ENCODE peak calls at places on chromosomes 4 and X, in ten cellular contexts. R is neural crest cell, V is endothelial cell, K is nephron progenitor cell, U is GM12864, X is ovary, A is heart right ventricle, P is cardiac muscle cell, C is fibroblast of the aortic adventitia, T is GM13976. Y is an unnamed sample.

GRCh38 chr4:184752496-184753275 is 18.8 kb upstream of the CENPU start:
- DNase-seq in R (no peak), V (no peak), K (no peak), U (no peak), X (no peak), A (no peak), P (no peak), C (no peak), T (no peak), Y (no peak)

GRCh38 chrX:140710710-140711109 is 1.2 kb downstream of the LINC00632 start:
- DNase-seq in R (peak), V (no peak), K (peak), U (no peak), X (no peak), A (no peak), P (no peak), C (no peak), T (no peak), Y (no peak)

GRCh38 chr4:175385797-175386196 is 426.3 kb downstream of the GPM6A start:
- DNase-seq in R (no peak), V (no peak), K (no peak), U (no peak), X (no peak), A (no peak), P (no peak), C (peak), T (no peak), Y (no peak)

GRCh38 chr4:105548483-105548882 is 3.9 kb upstream of the ARHGEF38 start:
- DNase-seq in R (no peak), V (no peak), K (no peak), U (no peak), X (no peak), A (no peak), P (no peak), C (no peak), T (no peak), Y (no peak)

GRCh38 chr4:135277116-135277979 is 1075.8 kb upstream of the PABPC4L start:
- DNase-seq in R (no peak), V (no peak), K (no peak), U (no peak), X (no peak), A (no peak), P (no peak), C (peak), T (no peak), Y (no peak)

GRCh38 chr4:2226261-2226660 is 15.7 kb downstream of the HAUS3 start:
- DNase-seq in R (no peak), V (no peak), K (no peak), U (no peak), X (no peak), A (no peak), P (no peak), C (no peak), T (no peak), Y (no peak)

GRCh38 chrX:13369541-13370140 is 49.8 kb upstream of the ATXN3L start:
- DNase-seq in R (no peak), V (no peak), K (no peak), U (no peak), X (no peak), A (no peak), P (no peak), C (no peak), T (no peak), Y (no peak)

GRCh38 chr4:124631760-124632159 is 80.8 kb downstream of the ANKRD50 start:
- DNase-seq in R (no peak), V (no peak), K (no peak), U (peak), X (no peak), A (peak), P (no peak), C (peak), T (no peak), Y (peak)

GRCh38 chr4:56656346-56656643 is 24.8 kb downstream of the HOPX start:
- DNase-seq in R (peak), V (peak), K (peak), U (no peak), X (no peak), A (peak), P (no peak), C (no peak), T (peak), Y (no peak)

GRCh38 chrX:53494427-53494826 is 60.3 kb upstream of the HSD17B10 start:
- DNase-seq in R (no peak), V (no peak), K (no peak), U (no peak), X (no peak), A (no peak), P (no peak), C (no peak), T (no peak), Y (no peak)

GRCh38 chr4:153222162-153222789 is 18.0 kb downstream of the TRIM2 start:
- DNase-seq in R (no peak), V (peak), K (peak), U (no peak), X (peak), A (peak), P (peak), C (peak), T (peak), Y (no peak)

GRCh38 chr4:11069581-11069980 is 359.1 kb downstream of the HS3ST1 start:
- DNase-seq in R (no peak), V (no peak), K (no peak), U (no peak), X (no peak), A (no peak), P (no peak), C (no peak), T (no peak), Y (no peak)

GRCh38 chr4:83772680-83773079 is 236.8 kb downstream of the GPAT3 start:
- DNase-seq in R (no peak), V (no peak), K (no peak), U (no peak), X (no peak), A (no peak), P (no peak), C (no peak), T (no peak), Y (no peak)

GRCh38 chrX:39564751-39565150 is 533.0 kb downstream of the BCOR start:
- DNase-seq in R (no peak), V (no peak), K (no peak), U (no peak), X (no peak), A (no peak), P (no peak), C (no peak), T (no peak), Y (no peak)

GRCh38 chrX:53279296-53280237 is 1.8 kb downstream of the IQSEC2 start:
- DNase-seq in R (no peak), V (no peak), K (no peak), U (no peak), X (no peak), A (no peak), P (no peak), C (no peak), T (no peak), Y (no peak)

GRCh38 chr4:110164251-110164650 is 34.2 kb downstream of the ELOVL6 start:
- DNase-seq in R (no peak), V (no peak), K (no peak), U (no peak), X (no peak), A (no peak), P (peak), C (peak), T (no peak), Y (no peak)

GRCh38 chr4:83851261-83852084 is 315.6 kb downstream of the GPAT3 start:
- DNase-seq in R (peak), V (no peak), K (no peak), U (no peak), X (no peak), A (no peak), P (peak), C (peak), T (no peak), Y (peak)

GRCh38 chr4:7236847-7237246 is 44.5 kb downstream of the SORCS2 start:
- DNase-seq in R (no peak), V (no peak), K (no peak), U (no peak), X (peak), A (peak), P (peak), C (peak), T (no peak), Y (no peak)

GRCh38 chr4:163164591-163164990 is 2.1 kb downstream of the NAF1 start:
- DNase-seq in R (no peak), V (no peak), K (no peak), U (no peak), X (no peak), A (no peak), P (no peak), C (peak), T (no peak), Y (no peak)

GRCh38 chr4:656651-657337 is 17.3 kb downstream of the ATP5ME start:
- DNase-seq in R (no peak), V (no peak), K (no peak), U (no peak), X (no peak), A (no peak), P (no peak), C (no peak), T (no peak), Y (no peak)

GRCh38 chrX:71537743-71538142 is 4.8 kb downstream of the OGT start:
- DNase-seq in R (no peak), V (no peak), K (no peak), U (no peak), X (no peak), A (no peak), P (no peak), C (no peak), T (no peak), Y (no peak)

GRCh38 chr4:1975391-1975801 is 33.4 kb downstream of the NELFA start:
- DNase-seq in R (no peak), V (no peak), K (no peak), U (no peak), X (no peak), A (no peak), P (no peak), C (no peak), T (no peak), Y (no peak)

GRCh38 chrX:56764153-56764974 is 35.3 kb downstream of the NBDY start:
- DNase-seq in R (peak), V (peak), K (peak), U (peak), X (peak), A (peak), P (peak), C (peak), T (peak), Y (peak)

GRCh38 chrX:118216488-118216887 is 99.9 kb upstream of the KLHL13 start:
- DNase-seq in R (no peak), V (no peak), K (no peak), U (no peak), X (no peak), A (no peak), P (peak), C (no peak), T (no peak), Y (no peak)

GRCh38 chrX:110081320-110081719 is 78.4 kb downstream of the TMEM164 start:
- DNase-seq in R (no peak), V (no peak), K (no peak), U (no peak), X (no peak), A (no peak), P (no peak), C (peak), T (no peak), Y (no peak)

GRCh38 chrX:121000589-121000988 is 15.0 kb upstream of the CT47A1 start:
- DNase-seq in R (no peak), V (no peak), K (no peak), U (peak), X (no peak), A (no peak), P (no peak), C (peak), T (peak), Y (no peak)
- TF ChIP-seq CTCF in R (peak), V (no peak), K (peak), U (peak), X (no peak), A (no peak), P (peak), C (peak), T (no peak), Y (peak)

GRCh38 chr4:94156816-94157215 is 50.8 kb upstream of the SMARCAD1 start:
- DNase-seq in R (no peak), V (no peak), K (no peak), U (no peak), X (no peak), A (no peak), P (no peak), C (no peak), T (no peak), Y (no peak)
- TF ChIP-seq CTCF in R (no peak), V (no peak), K (no peak), U (no peak), X (no peak), A (no peak), P (no peak), C (no peak), T (no peak), Y (no peak)

DNA sequence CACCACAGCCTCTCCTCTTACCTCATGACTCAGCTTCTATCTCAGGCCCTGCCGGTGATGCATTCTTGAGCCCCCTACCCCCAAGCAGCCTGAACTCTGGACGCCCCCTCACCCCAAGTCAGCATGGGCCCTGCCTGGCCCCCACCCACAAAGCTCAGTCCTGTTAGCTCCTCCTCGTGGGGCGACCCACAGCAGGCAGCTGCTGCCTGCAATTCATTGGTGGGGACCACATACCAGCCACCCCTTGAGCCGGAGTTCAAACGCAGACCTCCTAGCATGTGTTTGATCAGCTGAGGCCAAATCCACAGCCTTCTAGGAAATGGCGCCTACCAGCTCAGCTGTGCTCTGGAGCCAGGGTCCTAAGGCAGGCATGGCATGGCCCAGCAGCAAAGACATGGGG is 111.8 kb downstream of the EFNB1 start:
- DNase-seq in R (no peak), V (no peak), K (no peak), U (no peak), X (no peak), A (no peak), P (no peak), C (no peak), T (peak), Y (peak)
- TF ChIP-seq CTCF in R (no peak), V (no peak), K (no peak), U (no peak), X (no peak), A (no peak), P (no peak), C (no peak), T (no peak), Y (no peak)

GRCh38 chr4:60868232-60868960 is 331.7 kb upstream of the ADGRL3 start:
- DNase-seq in R (no peak), V (no peak), K (no peak), U (no peak), X (no peak), A (no peak), P (no peak), C (no peak), T (no peak), Y (no peak)

GRCh38 chr4:60863442-60863841 is 336.7 kb upstream of the ADGRL3 start:
- DNase-seq in R (no peak), V (no peak), K (no peak), U (no peak), X (no peak), A (no peak), P (no peak), C (no peak), T (no peak), Y (no peak)

DNA sequence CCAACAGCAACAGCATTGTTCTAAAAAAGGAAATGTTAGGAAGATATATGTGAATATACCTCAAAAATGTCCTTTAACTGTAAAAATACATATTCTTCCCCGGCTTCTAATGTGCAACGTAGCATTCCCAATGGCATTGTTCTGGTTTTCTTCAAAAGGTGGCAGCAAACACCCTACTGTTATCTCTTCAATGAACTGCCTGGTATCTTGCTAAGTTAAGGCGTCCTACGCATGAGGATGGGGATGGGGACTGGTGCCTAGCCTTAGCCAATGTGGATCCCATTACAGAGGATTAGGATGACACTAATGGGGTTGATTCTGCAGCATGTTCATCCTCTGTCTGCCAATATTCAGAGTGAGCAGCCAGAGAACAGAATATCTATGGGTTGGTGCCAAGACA is 334.9 kb upstream of the ADGRL3 start:
- DNase-seq in R (no peak), V (peak), K (no peak), U (no peak), X (no peak), A (no peak), P (peak), C (no peak), T (no peak), Y (no peak)
- TF ChIP-seq CTCF in R (no peak), V (no peak), K (no peak), U (no peak), X (no peak), A (no peak), P (peak), C (no peak), T (no peak), Y (peak)

GRCh38 chr4:147837435-147837834 is 105.5 kb downstream of the ARHGAP10 start:
- DNase-seq in R (no peak), V (no peak), K (no peak), U (no peak), X (no peak), A (no peak), P (no peak), C (no peak), T (no peak), Y (no peak)
- TF ChIP-seq CTCF in R (peak), V (no peak), K (no peak), U (peak), X (peak), A (peak), P (no peak), C (peak), T (no peak), Y (peak)

GRCh38 chr4:26490111-26490979 is at the start of gene CCKAR:
- DNase-seq in R (no peak), V (no peak), K (peak), U (no peak), X (no peak), A (no peak), P (no peak), C (no peak), T (no peak), Y (peak)

GRCh38 chr4:26493461-26493860 is 3.2 kb upstream of the CCKAR start:
- DNase-seq in R (no peak), V (no peak), K (no peak), U (no peak), X (no peak), A (no peak), P (no peak), C (no peak), T (no peak), Y (peak)

GRCh38 chr4:26490980-26491284 is 648 bp upstream of the CCKAR start:
- DNase-seq in R (no peak), V (no peak), K (no peak), U (no peak), X (no peak), A (no peak), P (no peak), C (no peak), T (no peak), Y (no peak)

GRCh38 chr4:26491449-26492170 is 1.3 kb upstream of the CCKAR start:
- DNase-seq in R (no peak), V (no peak), K (no peak), U (no peak), X (no peak), A (no peak), P (no peak), C (no peak), T (no peak), Y (peak)

GRCh38 chr4:26496207-26496783 is 6.0 kb upstream of the CCKAR start:
- DNase-seq in R (no peak), V (no peak), K (no peak), U (no peak), X (no peak), A (no peak), P (no peak), C (no peak), T (no peak), Y (peak)
- TF ChIP-seq CTCF in R (no peak), V (no peak), K (no peak), U (no peak), X (no peak), A (no peak), P (no peak), C (peak), T (no peak), Y (no peak)

DNA sequence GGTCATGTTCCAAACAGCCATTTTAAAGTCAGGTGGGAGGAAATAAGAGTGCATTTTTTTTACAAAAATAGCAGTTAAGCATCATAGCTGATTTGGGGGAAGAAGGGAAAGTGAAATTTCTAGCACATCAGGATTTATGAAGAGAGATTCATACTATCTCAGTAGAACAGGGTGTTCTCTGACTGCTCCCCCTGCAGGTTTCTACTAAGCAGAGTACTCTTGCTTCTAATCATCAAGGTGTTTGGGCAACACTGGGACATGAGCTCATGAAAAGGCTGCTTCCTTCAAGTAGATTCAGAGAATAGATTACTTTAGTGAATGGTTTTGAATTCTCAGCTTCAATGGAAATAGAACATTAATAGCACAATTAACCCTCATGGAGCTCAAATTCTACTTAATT is 591.4 kb upstream of the PCDH10 start:
- DNase-seq in R (no peak), V (no peak), K (no peak), U (no peak), X (no peak), A (no peak), P (peak), C (no peak), T (no peak), Y (no peak)
- TF ChIP-seq CTCF in R (peak), V (no peak), K (peak), U (no peak), X (no peak), A (no peak), P (peak), C (no peak), T (no peak), Y (peak)

Y was measured in osteocyte.